ENCODE peak calls at places on chromosomes 4 and X, in eight cellular contexts. A, X, N, Z, I, K, Y and T are unnamed samples. For H3K27me3, the result is how much of the 10 kb centered on the place peaks cover.

GRCh38 chr4:68272860-68273259 is 27.4 kb upstream of the TMPRSS11B start:
- DNase-seq in A (no peak), X (no peak), N (no peak), Z (no peak), I (no peak), K (no peak), Y (no peak), T (no peak)

GRCh38 chr4:23169598-23170311 is 477.0 kb downstream of the GBA3 start:
- DNase-seq in A (no peak), X (no peak), N (no peak), Z (no peak), I (no peak), K (no peak), Y (no peak), T (no peak)

GRCh38 chrX:9172451-9172850 is 138.5 kb upstream of the FAM9B start:
- DNase-seq in A (no peak), X (no peak), N (no peak), Z (no peak), I (no peak), K (no peak), Y (no peak), T (no peak)

GRCh38 chrX:66162331-66162822 is 1.7 kb upstream of the HEPH start:
- DNase-seq in A (no peak), X (no peak), N (no peak), Z (no peak), I (no peak), K (no peak), Y (no peak), T (no peak)

GRCh38 chr4:107094332-107094731 is 58.2 kb upstream of the DKK2 start:
- DNase-seq in A (no peak), X (no peak), N (no peak), Z (no peak), I (no peak), K (peak), Y (no peak), T (no peak)

GRCh38 chr4:73866236-73866635 is 3.0 kb upstream of the CXCL1 start:
- DNase-seq in A (no peak), X (no peak), N (no peak), Z (no peak), I (no peak), K (no peak), Y (no peak), T (no peak)

GRCh38 chr4:139900964-139901376 is 235.4 kb downstream of the MGST2 start:
- DNase-seq in A (no peak), X (no peak), N (no peak), Z (no peak), I (no peak), K (no peak), Y (no peak), T (no peak)

GRCh38 chr4:188781655-188782054 is 642.4 kb downstream of the TRIML1 start:
- DNase-seq in A (no peak), X (no peak), N (no peak), Z (peak), I (no peak), K (no peak), Y (peak), T (no peak)

GRCh38 chr4:1055721-1056590 is 44.5 kb downstream of the FGFRL1 start:
- DNase-seq in A (peak), X (no peak), N (peak), Z (peak), I (no peak), K (peak), Y (peak), T (peak)

GRCh38 chr4:85607624-85608023 is 132.7 kb downstream of the ARHGAP24 start:
- DNase-seq in A (no peak), X (no peak), N (no peak), Z (no peak), I (no peak), K (no peak), Y (no peak), T (no peak)

GRCh38 chr4:54898163-54898562 is 227.2 kb downstream of the KDR start:
- DNase-seq in A (no peak), X (no peak), N (no peak), Z (no peak), I (no peak), K (no peak), Y (peak), T (no peak)

GRCh38 chr4:81516241-81516640 is 44.5 kb upstream of the RASGEF1B start:
- DNase-seq in A (no peak), X (no peak), N (peak), Z (no peak), I (no peak), K (no peak), Y (no peak), T (no peak)

GRCh38 chr4:38948551-38948950 is 80.9 kb downstream of the FAM114A1 start:
- DNase-seq in A (no peak), X (no peak), N (no peak), Z (no peak), I (peak), K (peak), Y (no peak), T (peak)

GRCh38 chrX:41705042-41705441 is 16.3 kb downstream of the GPR34 start:
- DNase-seq in A (no peak), X (no peak), N (no peak), Z (no peak), I (no peak), K (no peak), Y (no peak), T (no peak)

GRCh38 chr4:119286377-119287002 is 35.4 kb downstream of the FABP2 start:
- DNase-seq in A (no peak), X (no peak), N (no peak), Z (no peak), I (peak), K (peak), Y (no peak), T (no peak)

GRCh38 chr4:32697281-32697814 is 1977.2 kb downstream of the PCDH7 start:
- DNase-seq in A (no peak), X (no peak), N (no peak), Z (no peak), I (no peak), K (no peak), Y (no peak), T (no peak)

GRCh38 chr4:110411599-110412011 is 64.3 kb upstream of the ENPEP start:
- DNase-seq in A (no peak), X (no peak), N (no peak), Z (no peak), I (no peak), K (no peak), Y (peak), T (no peak)

GRCh38 chr4:41222259-41222658 is 7.9 kb upstream of the APBB2 start:
- DNase-seq in A (no peak), X (no peak), N (no peak), Z (no peak), I (peak), K (no peak), Y (no peak), T (no peak)

GRCh38 chr4:88531549-88531948 is 8.0 kb upstream of the PYURF start:
- DNase-seq in A (no peak), X (no peak), N (no peak), Z (no peak), I (no peak), K (no peak), Y (no peak), T (no peak)

GRCh38 chrX:31136144-31136572 is 64.3 kb upstream of the FTHL17 start:
- DNase-seq in A (no peak), X (no peak), N (no peak), Z (no peak), I (no peak), K (no peak), Y (no peak), T (no peak)

GRCh38 chr4:146638801-146639351 is at the start of gene POU4F2:
- DNase-seq in A (peak), X (no peak), N (peak), Z (peak), I (no peak), K (peak), Y (peak), T (no peak)

GRCh38 chr4:163988921-163989320 is 494.4 kb downstream of the TMA16 start:
- DNase-seq in A (no peak), X (no peak), N (no peak), Z (peak), I (no peak), K (no peak), Y (peak), T (no peak)

GRCh38 chr4:57763070-57763469 is 652.9 kb upstream of the IGFBP7 start:
- DNase-seq in A (no peak), X (no peak), N (no peak), Z (no peak), I (no peak), K (no peak), Y (no peak), T (no peak)

GRCh38 chrX:120731386-120731785 is 101.5 kb upstream of the C1GALT1C1 start:
- DNase-seq in A (no peak), X (no peak), N (no peak), Z (no peak), I (no peak), K (no peak), Y (no peak), T (no peak)

GRCh38 chrX:41596586-41596985 is 92.2 kb upstream of the GPR34 start:
- DNase-seq in A (no peak), X (no peak), N (no peak), Z (no peak), I (no peak), K (no peak), Y (no peak), T (no peak)

GRCh38 chrX:40082447-40083119 is 15.2 kb downstream of the BCOR start:
- DNase-seq in A (peak), X (no peak), N (peak), Z (no peak), I (no peak), K (peak), Y (peak), T (no peak)

GRCh38 chr4:14620567-14621138 is 381.6 kb upstream of the CPEB2 start:
- DNase-seq in A (no peak), X (no peak), N (no peak), Z (no peak), I (no peak), K (no peak), Y (peak), T (no peak)

GRCh38 chrX:17226736-17227135 is 148.3 kb upstream of the NHS start:
- DNase-seq in A (no peak), X (no peak), N (no peak), Z (no peak), I (no peak), K (no peak), Y (no peak), T (no peak)

GRCh38 chr4:35229021-35229420 is 1015.3 kb downstream of the ARAP2 start:
- DNase-seq in A (no peak), X (no peak), N (no peak), Z (no peak), I (no peak), K (no peak), Y (no peak), T (no peak)

GRCh38 chrX:102858826-102859627 is 78.0 kb upstream of the RAB40AL start:
- DNase-seq in A (no peak), X (no peak), N (no peak), Z (peak), I (no peak), K (no peak), Y (peak), T (no peak)

GRCh38 chr4:126715067-126715466 is 917.7 kb upstream of the INTU start:
- DNase-seq in A (no peak), X (no peak), N (no peak), Z (no peak), I (no peak), K (no peak), Y (no peak), T (no peak)

GRCh38 chr4:183142566-183143545 is 43.8 kb downstream of the WWC2 start:
- DNase-seq in A (no peak), X (no peak), N (no peak), Z (no peak), I (no peak), K (peak), Y (no peak), T (peak)

GRCh38 chr4:83393908-83394307 is 59.3 kb upstream of the HPSE start:
- DNase-seq in A (no peak), X (no peak), N (no peak), Z (no peak), I (no peak), K (no peak), Y (no peak), T (no peak)

GRCh38 chr4:83390965-83391364 is 56.3 kb upstream of the HPSE start:
- DNase-seq in A (no peak), X (no peak), N (no peak), Z (no peak), I (no peak), K (no peak), Y (peak), T (no peak)

GRCh38 chr4:83389037-83389755 is 54.5 kb upstream of the HPSE start:
- DNase-seq in A (no peak), X (no peak), N (no peak), Z (no peak), I (no peak), K (no peak), Y (no peak), T (no peak)

GRCh38 chr4:83389756-83390505 is 55.3 kb upstream of the HPSE start:
- DNase-seq in A (no peak), X (no peak), N (no peak), Z (no peak), I (no peak), K (no peak), Y (peak), T (no peak)

GRCh38 chr4:83392562-83392961 is 57.9 kb upstream of the HPSE start:
- DNase-seq in A (no peak), X (no peak), N (no peak), Z (no peak), I (no peak), K (no peak), Y (no peak), T (no peak)
- H3K27me3 ChIP-seq in A (under half), X (under half), N (under half), Z (under half), I (under half), K (under half), Y (under half), T (under half)

GRCh38 chr4:113955411-113955810 is 24.0 kb downstream of the ARSJ start:
- DNase-seq in A (no peak), X (no peak), N (no peak), Z (no peak), I (no peak), K (no peak), Y (no peak), T (no peak)
- H3K4me3 ChIP-seq in A (no peak), X (no peak), N (no peak), Z (no peak), I (no peak), K (no peak), Y (no peak), T (no peak)

GRCh38 chr4:84502955-84503373 is 3.9 kb upstream of the NKX6-1 start:
- DNase-seq in A (no peak), X (no peak), N (no peak), Z (no peak), I (no peak), K (no peak), Y (peak), T (no peak)

GRCh38 chr4:84501721-84502267 is 2.7 kb upstream of the NKX6-1 start:
- DNase-seq in A (no peak), X (no peak), N (peak), Z (no peak), I (no peak), K (no peak), Y (peak), T (no peak)

GRCh38 chr4:84502333-84502954 is 3.4 kb upstream of the NKX6-1 start:
- DNase-seq in A (no peak), X (no peak), N (no peak), Z (no peak), I (no peak), K (no peak), Y (no peak), T (no peak)

GRCh38 chr4:84504821-84505220 is 5.7 kb upstream of the NKX6-1 start:
- DNase-seq in A (no peak), X (no peak), N (no peak), Z (no peak), I (no peak), K (no peak), Y (no peak), T (no peak)

DNA sequence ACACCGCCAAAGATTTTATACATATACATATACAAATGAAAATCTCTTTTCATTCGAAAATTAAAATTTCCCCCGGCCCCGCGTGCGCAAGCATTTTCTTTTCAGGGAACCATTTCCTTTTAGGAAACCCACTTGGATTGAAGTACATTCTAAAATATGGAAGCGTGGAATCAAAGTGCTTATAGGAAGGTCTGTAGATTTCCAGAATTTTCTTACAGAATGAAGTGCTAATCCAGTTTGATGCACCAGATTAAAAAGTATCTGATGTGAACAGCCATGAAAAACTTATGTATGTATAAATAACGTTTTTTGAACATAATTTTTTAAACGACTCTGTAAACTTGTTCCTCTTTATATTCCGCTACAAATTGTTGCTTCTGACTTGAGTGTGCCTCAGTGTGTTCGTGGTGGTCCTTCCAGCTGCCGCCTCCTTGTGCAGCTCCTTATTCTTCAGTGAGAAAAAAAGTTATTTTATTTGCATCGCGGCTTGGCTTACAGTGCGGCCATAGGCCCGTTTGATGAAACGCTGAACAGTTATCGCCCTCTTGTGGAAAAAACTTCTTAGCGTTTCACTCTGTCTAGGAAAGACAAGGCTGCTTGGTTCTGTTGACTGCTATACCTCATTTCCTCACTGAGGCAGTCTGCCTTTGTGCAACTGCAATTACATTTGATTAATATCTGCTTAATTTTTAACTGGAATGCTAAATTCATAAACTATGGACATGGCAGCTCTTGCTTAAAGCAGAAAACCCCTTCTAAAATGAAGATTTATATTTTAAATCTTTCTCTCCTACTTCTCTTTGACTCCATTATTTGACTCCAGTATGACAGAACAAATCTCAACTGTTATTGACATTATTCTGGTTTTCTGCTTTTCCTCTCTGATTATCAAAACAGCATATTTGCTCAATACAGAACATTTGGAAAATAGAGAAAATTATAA is 4.7 kb upstream of the NKX6-1 start:
- DNase-seq in A (no peak), X (no peak), N (no peak), Z (peak), I (peak), K (peak), Y (peak), T (no peak)
- TF ChIP-seq CTCF in A (peak), X (peak), N (peak), Z (peak), I (peak), K (peak), Y (peak), T (peak)

GRCh38 chr4:3768842-3769641 is 2.9 kb downstream of the ADRA2C start:
- DNase-seq in A (no peak), X (no peak), N (no peak), Z (no peak), I (no peak), K (no peak), Y (no peak), T (no peak)
- H3K27me3 ChIP-seq in A (half or more), X (under half), N (half or more), Z (under half), I (under half), K (under half), Y (under half), T (under half)

GRCh38 chrX:134806707-134807038 is 148.4 kb upstream of the PLAC1 start:
- DNase-seq in A (no peak), X (no peak), N (no peak), Z (no peak), I (no peak), K (no peak), Y (no peak), T (no peak)
- H3K4me3 ChIP-seq in A (peak), X (peak), N (peak), Z (peak), I (peak), K (peak), Y (peak), T (peak)

DNA sequence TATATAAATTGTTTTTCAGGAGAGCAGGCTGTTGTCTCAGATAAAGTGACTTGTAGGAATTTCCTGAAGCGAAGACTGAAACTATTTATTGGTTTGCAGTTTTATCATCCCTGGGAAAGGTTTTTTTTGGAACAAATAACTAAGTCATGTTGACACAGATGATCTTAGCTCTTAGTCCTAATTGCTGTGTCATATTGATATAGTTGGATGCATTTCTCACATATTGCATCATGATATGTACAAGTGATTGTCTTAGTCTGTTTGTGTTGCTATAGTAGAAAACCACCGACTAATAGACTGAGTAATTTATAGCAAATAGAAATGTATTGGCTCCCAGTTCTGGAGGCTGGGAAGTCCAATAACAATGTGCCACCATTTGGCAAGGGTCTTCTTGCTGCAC is 397.5 kb upstream of the PPP1R2C start:
- DNase-seq in A (no peak), X (no peak), N (no peak), Z (no peak), I (no peak), K (no peak), Y (no peak), T (no peak)
- TF ChIP-seq CTCF in A (no peak), X (no peak), N (no peak), Z (no peak), I (no peak), K (no peak), Y (no peak), T (no peak)